ENCODE peak calls at places on chromosomes 1 and 21, in five cellular contexts. One of them, this sample, is unnamed.

GRCh38 chr1:112714313-112715263 is 544 bp downstream of the PPM1J start:
- DNase-seq in neuronal stem cell: no peak
- DNase-seq in H9: peak
- DNase-seq in H1: peak
- DNase-seq in trophoblast cell: peak
- DNase-seq in this sample: no peak

GRCh38 chr1:175237389-175237788 is 44.8 kb upstream of the KIAA0040 start:
- DNase-seq in neuronal stem cell: no peak
- DNase-seq in H9: no peak
- DNase-seq in H1: no peak
- DNase-seq in trophoblast cell: no peak
- DNase-seq in this sample: no peak

GRCh38 chr1:179229214-179230140 is at the start of gene ABL2:
- DNase-seq in neuronal stem cell: peak
- DNase-seq in H9: peak
- DNase-seq in H1: peak
- DNase-seq in trophoblast cell: peak
- DNase-seq in this sample: peak

GRCh38 chr1:179807691-179808485 is 64.8 kb downstream of the FAM163A start:
- DNase-seq in neuronal stem cell: no peak
- DNase-seq in H9: no peak
- DNase-seq in H1: no peak
- DNase-seq in trophoblast cell: peak
- DNase-seq in this sample: peak

GRCh38 chr1:3359346-3360157 is 94.9 kb upstream of the ARHGEF16 start:
- DNase-seq in neuronal stem cell: no peak
- DNase-seq in H9: no peak
- DNase-seq in H1: no peak
- DNase-seq in trophoblast cell: no peak
- DNase-seq in this sample: no peak

GRCh38 chr1:77253211-77253610 is 28.6 kb upstream of the AK5 start:
- DNase-seq in neuronal stem cell: no peak
- DNase-seq in H9: no peak
- DNase-seq in H1: no peak
- DNase-seq in trophoblast cell: no peak
- DNase-seq in this sample: no peak

GRCh38 chr1:226062558-226063361 is at the start of gene H3-3A:
- DNase-seq in neuronal stem cell: peak
- DNase-seq in H9: peak
- DNase-seq in H1: peak
- DNase-seq in trophoblast cell: peak
- DNase-seq in this sample: peak

GRCh38 chr1:4395676-4396075 is 258.7 kb upstream of the AJAP1 start:
- DNase-seq in neuronal stem cell: no peak
- DNase-seq in H9: no peak
- DNase-seq in H1: no peak
- DNase-seq in trophoblast cell: no peak
- DNase-seq in this sample: no peak

GRCh38 chr1:241356519-241357365 is at the start of gene RGS7:
- DNase-seq in neuronal stem cell: peak
- DNase-seq in H9: peak
- DNase-seq in H1: peak
- DNase-seq in trophoblast cell: peak
- DNase-seq in this sample: peak

GRCh38 chr1:198890531-198890930 is 251.7 kb downstream of the PTPRC start:
- DNase-seq in neuronal stem cell: no peak
- DNase-seq in H9: no peak
- DNase-seq in H1: no peak
- DNase-seq in trophoblast cell: peak
- DNase-seq in this sample: peak

GRCh38 chr1:156618853-156619581 is at the start of gene HAPLN2:
- DNase-seq in neuronal stem cell: no peak
- DNase-seq in H9: peak
- DNase-seq in H1: peak
- DNase-seq in trophoblast cell: no peak
- DNase-seq in this sample: no peak

GRCh38 chr1:7382971-7383370 is 388.1 kb upstream of the VAMP3 start:
- DNase-seq in neuronal stem cell: no peak
- DNase-seq in H9: no peak
- DNase-seq in H1: peak
- DNase-seq in trophoblast cell: no peak
- DNase-seq in this sample: no peak

GRCh38 chr1:113809651-113810602 is 2.3 kb downstream of the RSBN1 start:
- DNase-seq in neuronal stem cell: no peak
- DNase-seq in H9: no peak
- DNase-seq in H1: no peak
- DNase-seq in trophoblast cell: no peak
- DNase-seq in this sample: peak
- H2BK12ac ChIP-seq in neuronal stem cell: no peak
- H2BK12ac ChIP-seq in H9: no peak
- H2BK12ac ChIP-seq in H1: no peak
- H2BK12ac ChIP-seq in trophoblast cell: no peak
- H2BK12ac ChIP-seq in this sample: no peak

GRCh38 chr1:39564941-39565340 is 11.6 kb downstream of the PABPC4 start:
- DNase-seq in neuronal stem cell: no peak
- DNase-seq in H9: no peak
- DNase-seq in H1: no peak
- DNase-seq in trophoblast cell: no peak
- DNase-seq in this sample: no peak
- H2BK12ac ChIP-seq in neuronal stem cell: no peak
- H2BK12ac ChIP-seq in H9: no peak
- H2BK12ac ChIP-seq in H1: no peak
- H2BK12ac ChIP-seq in trophoblast cell: no peak
- H2BK12ac ChIP-seq in this sample: no peak

GRCh38 chr1:12428334-12428733 is 189.7 kb downstream of the DHRS3 start:
- DNase-seq in neuronal stem cell: no peak
- DNase-seq in H9: no peak
- DNase-seq in H1: no peak
- DNase-seq in trophoblast cell: no peak
- DNase-seq in this sample: no peak
- H2BK12ac ChIP-seq in neuronal stem cell: no peak
- H2BK12ac ChIP-seq in H9: no peak
- H2BK12ac ChIP-seq in H1: no peak
- H2BK12ac ChIP-seq in trophoblast cell: no peak
- H2BK12ac ChIP-seq in this sample: no peak

GRCh38 chr21:16752109-16752508 is 760.7 kb upstream of the CXADR start:
- DNase-seq in neuronal stem cell: no peak
- DNase-seq in H9: no peak
- DNase-seq in H1: no peak
- DNase-seq in trophoblast cell: no peak
- DNase-seq in this sample: no peak

GRCh38 chr21:16755061-16755460 is 757.8 kb upstream of the CXADR start:
- DNase-seq in neuronal stem cell: no peak
- DNase-seq in H9: no peak
- DNase-seq in H1: no peak
- DNase-seq in trophoblast cell: no peak
- DNase-seq in this sample: no peak

GRCh38 chr21:16751705-16752104 is 761.1 kb upstream of the CXADR start:
- DNase-seq in neuronal stem cell: no peak
- DNase-seq in H9: no peak
- DNase-seq in H1: no peak
- DNase-seq in trophoblast cell: no peak
- DNase-seq in this sample: no peak
- H2BK12ac ChIP-seq in neuronal stem cell: no peak
- H2BK12ac ChIP-seq in H9: no peak
- H2BK12ac ChIP-seq in H1: no peak
- H2BK12ac ChIP-seq in trophoblast cell: no peak
- H2BK12ac ChIP-seq in this sample: no peak

DNA sequence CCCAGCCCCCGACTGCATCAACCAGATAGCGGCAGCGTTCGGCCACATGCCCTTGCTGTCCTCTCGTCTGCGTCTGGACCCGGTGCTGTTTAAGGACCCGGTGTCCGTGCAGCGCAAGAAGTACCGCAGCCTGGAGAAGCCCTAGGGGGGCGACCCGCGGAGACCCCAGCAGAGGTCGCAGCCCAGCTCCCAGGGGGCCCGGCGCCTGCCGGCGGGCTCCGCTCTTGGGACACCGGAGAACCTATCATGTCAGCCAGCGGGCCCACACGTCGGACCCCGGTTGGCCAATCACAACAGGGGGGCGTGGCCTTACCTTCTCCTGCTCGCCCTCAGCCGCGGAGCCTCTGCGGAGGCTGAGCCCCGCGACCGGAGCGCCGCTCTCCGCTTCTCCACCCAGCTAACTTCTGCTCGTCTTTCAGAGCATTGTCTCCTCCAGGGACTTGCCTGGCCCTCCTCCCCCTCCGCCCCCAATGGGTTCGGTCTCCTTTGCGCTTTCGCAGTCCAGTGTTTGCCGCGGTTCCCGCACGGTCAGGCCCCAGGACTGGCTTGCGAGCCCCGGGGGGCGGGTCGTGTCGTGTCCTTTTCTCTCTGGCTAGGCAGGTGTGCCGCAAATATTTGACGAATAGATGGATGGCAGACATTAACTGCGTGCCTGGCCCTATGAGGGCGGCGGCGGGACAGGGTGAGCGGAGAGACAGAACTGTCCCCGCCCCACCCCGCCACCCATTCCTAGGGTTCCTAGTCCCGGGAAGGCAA is 10.5 kb downstream of the SLC30A2 start:
- DNase-seq in neuronal stem cell: peak
- DNase-seq in H9: peak
- DNase-seq in H1: peak
- DNase-seq in trophoblast cell: peak
- DNase-seq in this sample: peak
- H2BK12ac ChIP-seq in neuronal stem cell: no peak
- H2BK12ac ChIP-seq in H9: no peak
- H2BK12ac ChIP-seq in H1: peak
- H2BK12ac ChIP-seq in trophoblast cell: no peak
- H2BK12ac ChIP-seq in this sample: peak

GRCh38 chr1:155057788-155058211 is 5.7 kb upstream of the EFNA4 start:
- DNase-seq in neuronal stem cell: no peak
- DNase-seq in H9: no peak
- DNase-seq in H1: no peak
- DNase-seq in trophoblast cell: no peak
- DNase-seq in this sample: no peak
- H2BK12ac ChIP-seq in neuronal stem cell: no peak
- H2BK12ac ChIP-seq in H9: no peak
- H2BK12ac ChIP-seq in H1: no peak
- H2BK12ac ChIP-seq in trophoblast cell: no peak
- H2BK12ac ChIP-seq in this sample: no peak

DNA sequence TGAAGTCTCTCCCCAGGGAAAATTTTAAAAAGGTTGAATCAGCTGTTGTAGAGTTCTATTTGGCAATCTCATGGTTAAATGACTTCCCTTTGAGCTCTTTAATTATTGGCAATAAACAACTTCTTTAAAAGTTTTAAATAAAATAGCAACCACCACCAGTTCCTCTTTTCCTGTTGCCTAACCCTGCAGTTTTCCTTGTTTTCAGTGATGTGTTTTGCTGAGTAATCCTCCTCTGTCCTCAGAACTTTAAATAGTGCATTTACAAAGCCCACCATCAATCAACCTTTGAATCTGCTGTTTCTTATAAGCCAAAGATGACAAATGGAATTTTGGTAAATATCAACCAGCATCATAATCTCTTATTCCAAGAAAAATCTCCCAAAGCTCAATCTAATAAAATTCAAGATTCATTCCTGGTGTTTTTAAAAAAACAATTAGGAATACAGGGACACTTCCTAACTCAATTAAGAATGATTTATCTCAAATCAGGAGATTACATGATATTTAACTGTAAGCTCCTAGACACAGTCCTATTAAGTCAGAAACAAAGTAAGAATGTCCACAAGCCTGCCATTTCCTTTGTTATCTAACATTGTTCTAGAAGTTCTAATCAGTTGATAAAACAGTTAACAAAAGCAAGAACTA is 14.8 kb downstream of the AVPR1B start:
- DNase-seq in neuronal stem cell: no peak
- DNase-seq in H9: no peak
- DNase-seq in H1: no peak
- DNase-seq in trophoblast cell: no peak
- DNase-seq in this sample: no peak
- H2BK12ac ChIP-seq in neuronal stem cell: no peak
- H2BK12ac ChIP-seq in H9: no peak
- H2BK12ac ChIP-seq in H1: no peak
- H2BK12ac ChIP-seq in trophoblast cell: no peak
- H2BK12ac ChIP-seq in this sample: no peak

DNA sequence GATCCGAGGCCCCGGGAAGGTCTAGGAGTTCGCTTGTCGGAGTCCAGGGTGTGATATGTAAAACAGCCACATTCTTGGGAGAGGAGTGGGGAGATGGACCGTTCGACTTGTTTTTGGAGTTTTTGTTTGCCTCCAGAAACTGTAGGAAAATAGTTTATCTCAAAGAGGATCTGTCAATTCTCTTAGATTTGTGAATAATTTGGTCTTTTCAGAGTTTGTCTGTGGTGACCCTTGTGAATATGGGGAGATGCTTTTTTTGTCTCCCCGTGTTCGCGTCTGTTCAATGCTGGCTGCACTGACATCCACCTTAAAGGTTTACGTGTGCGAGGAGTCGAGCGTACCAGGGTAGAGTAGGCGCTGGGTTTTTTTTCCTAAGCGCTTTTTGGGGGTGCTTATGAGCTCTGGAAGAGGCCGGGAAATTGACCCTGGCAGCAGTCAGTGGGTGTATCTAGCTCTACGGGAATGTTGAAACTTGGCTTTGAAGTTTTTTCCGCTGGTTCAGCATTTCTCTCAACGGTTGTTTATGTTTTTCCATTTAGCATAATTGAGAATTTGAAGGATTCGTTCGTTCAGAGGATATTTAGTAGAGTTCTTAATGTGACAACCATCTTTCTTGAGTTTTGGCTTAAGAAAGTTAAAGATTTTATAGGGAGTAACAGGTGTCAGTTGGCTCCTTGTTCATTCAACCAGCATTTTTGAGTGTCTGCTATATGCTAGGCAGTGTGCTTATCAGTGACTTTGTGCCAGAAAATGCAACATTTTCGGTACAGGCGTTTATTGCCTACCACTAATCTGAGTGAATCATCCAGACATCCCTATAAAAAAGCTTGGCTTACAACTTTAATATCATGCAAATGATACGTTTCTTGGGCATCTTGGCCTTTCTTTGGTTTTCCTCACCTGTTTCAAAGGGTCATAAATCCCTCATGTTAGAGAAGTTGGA is 1.2 kb downstream of the SZRD1 start:
- DNase-seq in neuronal stem cell: no peak
- DNase-seq in H9: no peak
- DNase-seq in H1: no peak
- DNase-seq in trophoblast cell: peak
- DNase-seq in this sample: peak
- H2BK12ac ChIP-seq in neuronal stem cell: no peak
- H2BK12ac ChIP-seq in H9: no peak
- H2BK12ac ChIP-seq in H1: no peak
- H2BK12ac ChIP-seq in trophoblast cell: no peak
- H2BK12ac ChIP-seq in this sample: peak

This sample was measured in mesenchymal stem cell.